ENCODE peak calls at places on chromosome 2, in five cellular contexts. J is right lobe of liver, D is heart left ventricle, S is body of pancreas, K is GM12878. A is an unnamed sample.

GRCh38 chr2:23662941-23663729 is 263.8 kb downstream of the ATAD2B start:
- ATAC-seq in K (no peak), J (peak; percentile 21), D (peak; percentile 40), S (no peak), A (peak; percentile 82)

GRCh38 chr2:101788995-101789970 is 91.8 kb downstream of the MAP4K4 start:
- ATAC-seq in K (peak; percentile 56), S (peak; percentile 35), J (peak; percentile 84), D (no peak), A (no peak)

GRCh38 chr2:172844021-172844420 is 108.4 kb downstream of the RAPGEF4 start:
- ATAC-seq in D (peak; percentile 37), K (no peak), S (peak; percentile 64), J (peak; percentile 26), A (no peak)

GRCh38 chr2:36214682-36215081 is 140.9 kb upstream of the CRIM1 start:
- ATAC-seq in K (no peak), D (no peak), S (no peak), J (no peak), A (no peak)

GRCh38 chr2:16043627-16044026 is 103.3 kb downstream of the MYCN start:
- ATAC-seq in J (no peak), S (no peak), D (no peak), K (no peak), A (no peak)

GRCh38 chr2:65291221-65292094 is 63.8 kb downstream of the ACTR2 start:
- ATAC-seq in S (no peak), D (no peak), K (no peak), J (no peak), A (no peak)

GRCh38 chr2:51013060-51013746 is 18.7 kb downstream of the NRXN1 start:
- ATAC-seq in J (peak; percentile 100), K (no peak), S (peak; percentile 97), D (peak; percentile 24), A (no peak)

GRCh38 chr2:99403524-99403923 is 66.3 kb downstream of the EIF5B start:
- ATAC-seq in J (peak; percentile 62), S (no peak), D (peak; percentile 52), K (peak; percentile 27), A (no peak)

GRCh38 chr2:184363213-184363612 is 235.1 kb upstream of the ZNF804A start:
- ATAC-seq in S (no peak), D (no peak), K (peak; percentile 45), J (peak; percentile 79), A (no peak)

GRCh38 chr2:219713110-219713509 is 85.7 kb downstream of the SLC4A3 start:
- ATAC-seq in K (peak; percentile 70), J (no peak), S (no peak), D (peak; percentile 30), A (no peak)

GRCh38 chr2:73933194-73933593 is 6.5 kb downstream of the DGUOK start:
- ATAC-seq in S (no peak), K (no peak), D (no peak), J (no peak), A (no peak)

GRCh38 chr2:98561902-98562695 is 46.2 kb downstream of the COA5 start:
- ATAC-seq in K (no peak), J (no peak), S (no peak), D (peak; percentile 47), A (peak; percentile 32)

GRCh38 chr2:234733093-234733489 is 218.7 kb upstream of the SH3BP4 start:
- ATAC-seq in D (no peak), S (no peak), K (no peak), J (no peak), A (no peak)

GRCh38 chr2:24919977-24920812 is at the start of gene ADCY3:
- ATAC-seq in S (peak; percentile 67), K (peak; percentile 73), J (peak; percentile 69), D (peak; percentile 64), A (peak; percentile 90)
- TF ChIP-seq POLR2A in S (no peak), K (peak; percentile 49), J (no peak), D (no peak), A (no peak)

DNA sequence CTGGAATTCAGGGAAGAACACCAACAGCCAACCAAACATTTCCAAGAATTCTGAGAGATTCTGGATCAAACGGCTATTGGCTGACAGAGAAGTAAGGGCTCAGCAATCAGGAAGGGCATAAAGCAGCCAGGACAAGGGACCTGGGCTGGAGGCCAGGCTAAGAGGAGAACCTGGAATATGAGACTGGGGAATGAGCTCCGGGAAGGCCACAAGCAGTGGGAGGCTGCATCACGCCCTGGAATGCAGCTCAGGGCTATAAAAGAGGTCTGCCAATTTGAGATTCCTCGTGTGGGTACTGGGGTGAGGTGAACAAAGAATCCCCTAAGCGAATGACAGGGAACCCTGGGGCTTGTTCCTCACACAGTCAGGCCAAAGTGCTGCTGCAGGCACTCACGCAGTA is 60.4 kb downstream of the ANO7 start:
- ATAC-seq in J (no peak), D (peak; percentile 42), K (no peak), S (no peak), A (no peak)
- TF ChIP-seq POLR2A in J (no peak), D (no peak), K (no peak), S (no peak), A (no peak)

DNA sequence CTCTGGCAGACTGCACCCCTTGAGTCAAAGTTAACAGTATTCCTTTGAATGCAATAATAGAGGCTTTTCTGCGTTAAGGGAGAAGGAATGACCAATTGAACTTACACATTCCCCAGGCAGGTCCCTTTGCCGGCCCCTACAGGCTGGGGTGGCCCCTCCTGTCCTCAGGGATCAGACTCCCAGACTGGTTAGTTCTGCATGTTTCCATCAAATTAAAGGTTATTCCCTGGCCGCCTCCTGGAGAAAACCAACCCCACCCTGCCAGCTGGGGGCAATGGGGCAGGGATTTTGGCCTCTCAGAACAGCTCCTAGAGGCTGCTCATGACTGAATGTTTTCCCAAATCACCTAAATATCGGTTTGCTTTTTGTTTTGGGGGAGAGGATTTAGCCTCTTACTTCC is 199.6 kb downstream of the MGAT5 start:
- ATAC-seq in S (no peak), J (no peak), D (no peak), K (no peak), A (no peak)
- TF ChIP-seq POLR2A in S (no peak), J (no peak), D (no peak), K (no peak), A (no peak)

GRCh38 chr2:232300894-232301387 is 77.6 kb upstream of the ALPP start:
- ATAC-seq in J (no peak), S (no peak), D (no peak), K (no peak), A (no peak)
- TF ChIP-seq POLR2A in J (no peak), S (no peak), D (no peak), K (no peak), A (no peak)

GRCh38 chr2:9308186-9308955 is 101.8 kb downstream of the ASAP2 start:
- ATAC-seq in K (no peak), J (no peak), D (no peak), S (no peak), A (no peak)

GRCh38 chr2:9307505-9307904 is 100.9 kb downstream of the ASAP2 start:
- ATAC-seq in D (no peak), S (no peak), J (no peak), K (no peak), A (no peak)

GRCh38 chr2:9303528-9304225 is 97.1 kb downstream of the ASAP2 start:
- ATAC-seq in K (no peak), D (peak; percentile 84), S (no peak), J (no peak), A (no peak)

GRCh38 chr2:9309147-9309546 is 102.5 kb downstream of the ASAP2 start:
- ATAC-seq in K (no peak), S (no peak), J (no peak), D (no peak), A (no peak)

DNA sequence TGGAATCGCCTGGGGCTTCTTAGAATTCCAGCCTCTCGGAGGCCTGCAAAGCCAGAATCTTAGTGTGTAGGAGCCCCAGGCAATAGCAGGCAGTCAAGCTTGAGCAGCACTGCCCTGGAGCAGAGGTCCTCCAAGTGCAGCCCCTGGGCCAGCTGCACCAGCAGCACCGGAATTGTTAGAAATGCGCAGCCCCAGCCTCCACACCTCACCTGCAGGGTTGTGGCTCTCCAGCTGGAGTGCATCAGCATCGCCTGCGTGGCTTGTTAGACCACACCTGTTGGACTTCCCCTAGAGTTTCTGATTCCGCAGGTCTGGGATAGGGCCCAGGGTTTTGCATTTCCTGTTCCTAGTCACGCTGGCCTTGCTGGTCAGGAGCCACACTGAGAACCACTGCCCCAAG is 100.3 kb downstream of the ASAP2 start:
- ATAC-seq in J (no peak), D (no peak), K (no peak), S (peak; percentile 69), A (no peak)
- TF ChIP-seq POLR2A in J (no peak), D (no peak), K (no peak), S (peak; percentile 18), A (no peak)

GRCh38 chr2:121338281-121338680 is 53.3 kb upstream of the TFCP2L1 start:
- ATAC-seq in D (no peak), S (no peak), K (no peak), J (no peak), A (no peak)

GRCh38 chr2:121333834-121334558 is 49.0 kb upstream of the TFCP2L1 start:
- ATAC-seq in K (peak; percentile 74), S (no peak), D (no peak), J (no peak), A (no peak)

GRCh38 chr2:121334581-121335293 is 49.7 kb upstream of the TFCP2L1 start:
- ATAC-seq in S (peak; percentile 52), D (no peak), J (peak; percentile 71), K (peak; percentile 27), A (no peak)

GRCh38 chr2:121335294-121336290 is 50.6 kb upstream of the TFCP2L1 start:
- ATAC-seq in S (peak; percentile 75), K (no peak), D (no peak), J (peak; percentile 10), A (no peak)

GRCh38 chr2:121336528-121337294 is 51.7 kb upstream of the TFCP2L1 start:
- ATAC-seq in D (no peak), J (no peak), S (no peak), K (no peak), A (no peak)
- TF ChIP-seq POLR2A in D (no peak), J (no peak), S (no peak), K (no peak), A (no peak)

DNA sequence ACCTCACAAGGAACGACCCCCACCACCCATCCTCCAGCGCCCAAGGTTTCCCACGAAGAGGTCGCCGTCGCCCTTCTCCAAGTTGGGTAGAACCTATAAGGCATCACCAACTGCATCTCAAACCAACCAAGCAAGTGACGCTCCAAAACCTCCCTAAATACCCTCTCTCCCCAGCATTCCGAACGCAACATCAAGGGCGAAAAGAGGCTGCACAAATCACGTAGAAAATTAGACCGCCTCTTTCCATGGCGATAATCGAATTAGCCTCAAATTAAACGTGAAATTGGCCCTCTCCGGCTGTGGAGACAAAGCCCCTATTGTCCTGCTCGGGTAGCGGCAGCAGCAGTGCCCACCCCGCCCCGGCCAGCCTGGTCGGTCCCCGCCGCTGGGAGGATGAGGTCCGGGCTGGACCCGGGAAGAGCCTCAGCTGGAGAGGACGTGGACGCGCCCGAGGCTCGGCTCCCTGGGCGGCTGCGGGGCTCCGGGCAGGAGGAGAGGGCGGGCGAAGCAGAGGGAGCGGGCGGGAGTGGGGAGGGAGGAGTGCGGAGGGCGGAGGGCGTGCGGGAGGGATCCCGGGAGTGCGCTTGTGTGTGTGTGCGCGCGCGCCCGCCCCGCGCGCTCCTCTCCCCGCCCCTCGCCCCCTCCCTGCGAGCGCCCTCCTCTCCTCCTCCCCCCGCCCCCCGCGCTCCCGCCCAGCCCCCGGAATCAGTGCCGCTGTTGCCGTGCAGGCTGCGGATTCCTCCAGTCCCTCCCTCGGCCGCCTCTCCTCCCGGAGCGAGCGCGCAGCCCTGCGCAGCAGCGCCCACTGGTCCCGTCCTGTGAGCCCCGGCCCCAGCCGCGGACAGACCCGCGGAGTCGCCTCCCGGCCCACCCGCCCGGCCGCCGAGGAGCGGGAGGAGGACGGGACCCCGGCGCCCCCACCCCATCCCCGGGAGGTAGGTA is at the start of gene SPTBN1:
- ATAC-seq in D (peak; percentile 94), S (peak; percentile 88), J (peak; percentile 97), K (peak; percentile 68), A (peak; percentile 94)
- TF ChIP-seq POLR2A in D (peak; percentile 63), S (peak; percentile 73), J (peak; percentile 60), K (no peak), A (peak; percentile 82)

GRCh38 chr2:240513544-240514287 is 44.1 kb downstream of the ANKMY1 start:
- ATAC-seq in D (peak; percentile 92), S (peak; percentile 92), K (peak; percentile 100), J (peak; percentile 93), A (peak; percentile 75)
- TF ChIP-seq POLR2A in D (no peak), S (no peak), K (no peak), J (no peak), A (no peak)

A was measured in gastroesophageal sphincter.